ENCODE peak calls at places on chromosomes 16 and 17, in ten cellular contexts. One of them, this sample, is unnamed.

GRCh38 chr16:49542391-49542891 is 168.8 kb downstream of the C16orf78 start:
- DNase-seq in cardiac fibroblast: peak
- DNase-seq in thoracic aorta: no peak
- DNase-seq in dorsolateral prefrontal cortex: no peak
- DNase-seq in right lobe of liver: no peak
- DNase-seq in kidney epithelial cell: no peak
- DNase-seq in esophagus squamous epithelium: no peak
- DNase-seq in Caco-2: no peak
- DNase-seq in astrocyte of the cerebellum: no peak
- DNase-seq in tibial nerve: no peak
- DNase-seq in this sample: no peak

GRCh38 chr17:81484195-81484979 is 28.2 kb downstream of the ACTG1 start:
- DNase-seq in thoracic aorta: peak
- DNase-seq in cardiac fibroblast: peak
- DNase-seq in astrocyte of the cerebellum: peak
- DNase-seq in dorsolateral prefrontal cortex: peak
- DNase-seq in Caco-2: peak
- DNase-seq in esophagus squamous epithelium: peak
- DNase-seq in right lobe of liver: peak
- DNase-seq in tibial nerve: peak
- DNase-seq in kidney epithelial cell: no peak
- DNase-seq in this sample: peak

GRCh38 chr17:51166987-51167931 is 1.0 kb downstream of the NME2 start:
- DNase-seq in Caco-2: peak
- DNase-seq in esophagus squamous epithelium: no peak
- DNase-seq in right lobe of liver: peak
- DNase-seq in tibial nerve: no peak
- DNase-seq in kidney epithelial cell: no peak
- DNase-seq in cardiac fibroblast: peak
- DNase-seq in astrocyte of the cerebellum: no peak
- DNase-seq in dorsolateral prefrontal cortex: no peak
- DNase-seq in thoracic aorta: no peak
- DNase-seq in this sample: peak

GRCh38 chr16:21083729-21084268 is 66.8 kb downstream of the DNAH3 start:
- DNase-seq in right lobe of liver: peak
- DNase-seq in thoracic aorta: peak
- DNase-seq in Caco-2: peak
- DNase-seq in esophagus squamous epithelium: no peak
- DNase-seq in dorsolateral prefrontal cortex: no peak
- DNase-seq in kidney epithelial cell: no peak
- DNase-seq in cardiac fibroblast: peak
- DNase-seq in tibial nerve: peak
- DNase-seq in astrocyte of the cerebellum: peak
- DNase-seq in this sample: peak

GRCh38 chr16:9778879-9779278 is 403.3 kb downstream of the GRIN2A start:
- DNase-seq in Caco-2: no peak
- DNase-seq in thoracic aorta: no peak
- DNase-seq in kidney epithelial cell: no peak
- DNase-seq in esophagus squamous epithelium: no peak
- DNase-seq in dorsolateral prefrontal cortex: no peak
- DNase-seq in astrocyte of the cerebellum: no peak
- DNase-seq in right lobe of liver: no peak
- DNase-seq in cardiac fibroblast: no peak
- DNase-seq in tibial nerve: no peak
- DNase-seq in this sample: no peak

GRCh38 chr17:50514388-50514787 is 6.1 kb downstream of the MYCBPAP start:
- DNase-seq in astrocyte of the cerebellum: no peak
- DNase-seq in thoracic aorta: no peak
- DNase-seq in Caco-2: no peak
- DNase-seq in kidney epithelial cell: no peak
- DNase-seq in cardiac fibroblast: no peak
- DNase-seq in tibial nerve: no peak
- DNase-seq in right lobe of liver: no peak
- DNase-seq in esophagus squamous epithelium: no peak
- DNase-seq in dorsolateral prefrontal cortex: no peak
- DNase-seq in this sample: no peak

GRCh38 chr16:30724641-30725464 is 23.4 kb upstream of the PHKG2 start:
- DNase-seq in tibial nerve: no peak
- DNase-seq in cardiac fibroblast: no peak
- DNase-seq in astrocyte of the cerebellum: no peak
- DNase-seq in right lobe of liver: peak
- DNase-seq in thoracic aorta: no peak
- DNase-seq in esophagus squamous epithelium: no peak
- DNase-seq in Caco-2: no peak
- DNase-seq in kidney epithelial cell: no peak
- DNase-seq in dorsolateral prefrontal cortex: no peak
- DNase-seq in this sample: peak

GRCh38 chr17:2266045-2266864 is 37.3 kb downstream of the SMG6 start:
- DNase-seq in right lobe of liver: no peak
- DNase-seq in kidney epithelial cell: no peak
- DNase-seq in Caco-2: no peak
- DNase-seq in cardiac fibroblast: no peak
- DNase-seq in thoracic aorta: no peak
- DNase-seq in tibial nerve: no peak
- DNase-seq in dorsolateral prefrontal cortex: no peak
- DNase-seq in esophagus squamous epithelium: no peak
- DNase-seq in astrocyte of the cerebellum: no peak
- DNase-seq in this sample: no peak

GRCh38 chr17:4969551-4970231 is 2.1 kb upstream of the SPAG7 start:
- DNase-seq in cardiac fibroblast: no peak
- DNase-seq in tibial nerve: no peak
- DNase-seq in right lobe of liver: peak
- DNase-seq in dorsolateral prefrontal cortex: no peak
- DNase-seq in Caco-2: no peak
- DNase-seq in astrocyte of the cerebellum: no peak
- DNase-seq in thoracic aorta: no peak
- DNase-seq in esophagus squamous epithelium: no peak
- DNase-seq in kidney epithelial cell: no peak
- DNase-seq in this sample: no peak

GRCh38 chr17:41003926-41004325 is 4.2 kb upstream of the KRTAP3-2 start:
- DNase-seq in kidney epithelial cell: no peak
- DNase-seq in dorsolateral prefrontal cortex: no peak
- DNase-seq in astrocyte of the cerebellum: no peak
- DNase-seq in tibial nerve: no peak
- DNase-seq in cardiac fibroblast: no peak
- DNase-seq in right lobe of liver: no peak
- DNase-seq in thoracic aorta: no peak
- DNase-seq in Caco-2: no peak
- DNase-seq in esophagus squamous epithelium: no peak
- DNase-seq in this sample: no peak

GRCh38 chr16:82627811-82628339 is 1.1 kb downstream of the CDH13 start:
- DNase-seq in astrocyte of the cerebellum: no peak
- DNase-seq in esophagus squamous epithelium: no peak
- DNase-seq in cardiac fibroblast: peak
- DNase-seq in kidney epithelial cell: no peak
- DNase-seq in dorsolateral prefrontal cortex: no peak
- DNase-seq in right lobe of liver: no peak
- DNase-seq in tibial nerve: no peak
- DNase-seq in thoracic aorta: no peak
- DNase-seq in Caco-2: no peak
- DNase-seq in this sample: peak

GRCh38 chr16:3819741-3820724 is 60.5 kb downstream of the CREBBP start:
- DNase-seq in esophagus squamous epithelium: no peak
- DNase-seq in right lobe of liver: peak
- DNase-seq in Caco-2: no peak
- DNase-seq in cardiac fibroblast: peak
- DNase-seq in kidney epithelial cell: peak
- DNase-seq in astrocyte of the cerebellum: peak
- DNase-seq in tibial nerve: no peak
- DNase-seq in dorsolateral prefrontal cortex: no peak
- DNase-seq in thoracic aorta: no peak
- DNase-seq in this sample: peak

GRCh38 chr16:58501242-58502131 is 1.5 kb downstream of the NDRG4 start:
- DNase-seq in astrocyte of the cerebellum: no peak
- DNase-seq in dorsolateral prefrontal cortex: peak
- DNase-seq in kidney epithelial cell: no peak
- DNase-seq in Caco-2: peak
- DNase-seq in cardiac fibroblast: no peak
- DNase-seq in right lobe of liver: no peak
- DNase-seq in tibial nerve: no peak
- DNase-seq in esophagus squamous epithelium: no peak
- DNase-seq in thoracic aorta: no peak
- DNase-seq in this sample: no peak

GRCh38 chr16:23423496-23424049 is 29.4 kb downstream of the COG7 start:
- DNase-seq in Caco-2: no peak
- DNase-seq in cardiac fibroblast: peak
- DNase-seq in thoracic aorta: peak
- DNase-seq in kidney epithelial cell: peak
- DNase-seq in right lobe of liver: no peak
- DNase-seq in dorsolateral prefrontal cortex: no peak
- DNase-seq in esophagus squamous epithelium: no peak
- DNase-seq in tibial nerve: peak
- DNase-seq in astrocyte of the cerebellum: peak
- DNase-seq in this sample: peak

GRCh38 chr17:80430446-80431245 is 15.7 kb downstream of the ENDOV start:
- DNase-seq in esophagus squamous epithelium: no peak
- DNase-seq in dorsolateral prefrontal cortex: no peak
- DNase-seq in thoracic aorta: no peak
- DNase-seq in Caco-2: no peak
- DNase-seq in cardiac fibroblast: no peak
- DNase-seq in astrocyte of the cerebellum: no peak
- DNase-seq in kidney epithelial cell: no peak
- DNase-seq in tibial nerve: no peak
- DNase-seq in right lobe of liver: no peak
- DNase-seq in this sample: no peak

GRCh38 chr16:48054881-48055601 is 100.8 kb downstream of the ABCC12 start:
- DNase-seq in tibial nerve: no peak
- DNase-seq in kidney epithelial cell: peak
- DNase-seq in thoracic aorta: no peak
- DNase-seq in Caco-2: peak
- DNase-seq in right lobe of liver: peak
- DNase-seq in dorsolateral prefrontal cortex: peak
- DNase-seq in astrocyte of the cerebellum: peak
- DNase-seq in cardiac fibroblast: peak
- DNase-seq in esophagus squamous epithelium: no peak
- DNase-seq in this sample: peak

GRCh38 chr17:82338858-82339633 is 5.5 kb upstream of the SECTM1 start:
- DNase-seq in Caco-2: no peak
- DNase-seq in cardiac fibroblast: peak
- DNase-seq in astrocyte of the cerebellum: peak
- DNase-seq in thoracic aorta: no peak
- DNase-seq in kidney epithelial cell: peak
- DNase-seq in tibial nerve: no peak
- DNase-seq in dorsolateral prefrontal cortex: no peak
- DNase-seq in esophagus squamous epithelium: no peak
- DNase-seq in right lobe of liver: no peak
- DNase-seq in this sample: peak

GRCh38 chr16:9311303-9311954 is 220.0 kb downstream of the HAPSTR1 start:
- DNase-seq in astrocyte of the cerebellum: no peak
- DNase-seq in right lobe of liver: no peak
- DNase-seq in tibial nerve: no peak
- DNase-seq in kidney epithelial cell: no peak
- DNase-seq in thoracic aorta: no peak
- DNase-seq in Caco-2: no peak
- DNase-seq in dorsolateral prefrontal cortex: peak
- DNase-seq in esophagus squamous epithelium: no peak
- DNase-seq in cardiac fibroblast: no peak
- DNase-seq in this sample: no peak

DNA sequence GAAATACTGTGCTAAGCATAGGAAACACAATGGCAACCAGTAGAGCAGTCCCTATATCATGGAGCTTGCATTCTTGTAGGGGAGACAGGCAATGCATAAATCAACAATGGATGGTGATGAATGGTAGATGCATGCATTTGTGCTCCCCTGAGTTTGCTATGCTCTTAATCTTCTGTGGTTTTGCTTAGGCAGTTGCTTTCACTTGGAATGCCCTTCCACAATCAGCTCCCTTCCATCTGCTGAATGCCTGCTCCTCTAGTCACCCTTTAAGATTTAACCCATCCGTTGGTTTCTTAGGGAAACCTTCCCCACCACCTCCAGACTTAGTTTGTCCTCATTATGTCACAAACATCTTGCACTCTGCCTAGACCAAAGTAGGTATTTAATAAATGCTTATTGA is 200.3 kb upstream of the TOX3 start:
- DNase-seq in esophagus squamous epithelium: no peak
- DNase-seq in tibial nerve: no peak
- DNase-seq in dorsolateral prefrontal cortex: no peak
- DNase-seq in kidney epithelial cell: no peak
- DNase-seq in thoracic aorta: no peak
- DNase-seq in Caco-2: no peak
- DNase-seq in astrocyte of the cerebellum: no peak
- DNase-seq in right lobe of liver: no peak
- DNase-seq in cardiac fibroblast: no peak
- DNase-seq in this sample: no peak
- H3K4me3 ChIP-seq in esophagus squamous epithelium: no peak
- H3K4me3 ChIP-seq in tibial nerve: no peak
- H3K4me3 ChIP-seq in dorsolateral prefrontal cortex: no peak
- H3K4me3 ChIP-seq in kidney epithelial cell: no peak
- H3K4me3 ChIP-seq in thoracic aorta: no peak
- H3K4me3 ChIP-seq in Caco-2: no peak
- H3K4me3 ChIP-seq in astrocyte of the cerebellum: no peak
- H3K4me3 ChIP-seq in right lobe of liver: no peak
- H3K4me3 ChIP-seq in cardiac fibroblast: no peak
- H3K4me3 ChIP-seq in this sample: no peak

GRCh38 chr16:14003119-14003570 is 68.0 kb upstream of the MRTFB start:
- DNase-seq in tibial nerve: peak
- DNase-seq in cardiac fibroblast: peak
- DNase-seq in thoracic aorta: peak
- DNase-seq in kidney epithelial cell: no peak
- DNase-seq in right lobe of liver: peak
- DNase-seq in Caco-2: peak
- DNase-seq in esophagus squamous epithelium: no peak
- DNase-seq in astrocyte of the cerebellum: no peak
- DNase-seq in dorsolateral prefrontal cortex: peak
- DNase-seq in this sample: peak
- TF ChIP-seq CTCF in tibial nerve: no peak
- TF ChIP-seq CTCF in cardiac fibroblast: no peak
- TF ChIP-seq CTCF in thoracic aorta: peak
- TF ChIP-seq CTCF in kidney epithelial cell: peak
- TF ChIP-seq CTCF in right lobe of liver: no peak
- TF ChIP-seq CTCF in Caco-2: no peak
- TF ChIP-seq CTCF in esophagus squamous epithelium: no peak
- TF ChIP-seq CTCF in astrocyte of the cerebellum: no peak
- TF ChIP-seq CTCF in dorsolateral prefrontal cortex: no peak
- TF ChIP-seq CTCF in this sample: peak

DNA sequence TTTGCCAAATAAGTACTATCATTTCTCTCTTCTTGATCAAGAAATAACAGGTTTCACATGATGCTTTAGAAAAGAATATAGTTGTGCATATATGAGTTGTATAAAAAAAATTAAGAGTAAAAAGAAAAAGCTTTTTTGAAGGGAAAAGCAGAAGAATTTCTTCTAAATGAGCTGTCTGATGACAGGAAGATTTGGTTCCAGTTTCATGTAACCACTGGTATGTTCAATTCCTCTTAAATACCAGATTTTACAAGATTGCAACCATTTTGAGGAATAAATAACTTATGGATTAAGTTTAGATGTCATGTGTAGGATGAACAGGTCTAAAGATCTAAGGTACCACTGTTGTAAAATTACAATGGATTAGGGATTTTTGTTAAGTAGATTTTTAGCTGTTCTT is 45.0 kb downstream of the VMP1 start:
- DNase-seq in Caco-2: no peak
- DNase-seq in cardiac fibroblast: peak
- DNase-seq in tibial nerve: no peak
- DNase-seq in esophagus squamous epithelium: no peak
- DNase-seq in dorsolateral prefrontal cortex: no peak
- DNase-seq in thoracic aorta: no peak
- DNase-seq in right lobe of liver: no peak
- DNase-seq in astrocyte of the cerebellum: no peak
- DNase-seq in kidney epithelial cell: no peak
- DNase-seq in this sample: peak
- H3K4me3 ChIP-seq in Caco-2: no peak
- H3K4me3 ChIP-seq in cardiac fibroblast: no peak
- H3K4me3 ChIP-seq in tibial nerve: no peak
- H3K4me3 ChIP-seq in esophagus squamous epithelium: no peak
- H3K4me3 ChIP-seq in dorsolateral prefrontal cortex: no peak
- H3K4me3 ChIP-seq in thoracic aorta: no peak
- H3K4me3 ChIP-seq in right lobe of liver: no peak
- H3K4me3 ChIP-seq in astrocyte of the cerebellum: no peak
- H3K4me3 ChIP-seq in kidney epithelial cell: no peak
- H3K4me3 ChIP-seq in this sample: no peak

GRCh38 chr17:43790311-43790940 is 10.2 kb downstream of the CFAP97D1 start:
- DNase-seq in astrocyte of the cerebellum: no peak
- DNase-seq in Caco-2: no peak
- DNase-seq in kidney epithelial cell: no peak
- DNase-seq in tibial nerve: no peak
- DNase-seq in esophagus squamous epithelium: no peak
- DNase-seq in thoracic aorta: no peak
- DNase-seq in dorsolateral prefrontal cortex: no peak
- DNase-seq in right lobe of liver: no peak
- DNase-seq in cardiac fibroblast: no peak
- DNase-seq in this sample: no peak
- TF ChIP-seq CTCF in astrocyte of the cerebellum: peak
- TF ChIP-seq CTCF in Caco-2: no peak
- TF ChIP-seq CTCF in kidney epithelial cell: no peak
- TF ChIP-seq CTCF in tibial nerve: no peak
- TF ChIP-seq CTCF in esophagus squamous epithelium: peak
- TF ChIP-seq CTCF in thoracic aorta: no peak
- TF ChIP-seq CTCF in dorsolateral prefrontal cortex: peak
- TF ChIP-seq CTCF in right lobe of liver: no peak
- TF ChIP-seq CTCF in cardiac fibroblast: peak
- TF ChIP-seq CTCF in this sample: no peak